ENCODE peak calls at places on chromosomes 12 and 14, in five cellular contexts. F is activated CD4-positive, alpha-beta memory T cell treated with anti-CD3 and anti-CD28 coated beads for 36 hours; H is EH; U is T-helper 2 cell; I is activated T-helper 9 cell treated with anti-CD3 and anti-CD28 coated beads, Interleukin-2, amount 50 U/mL, for 16 hours. G is an unnamed sample.

GRCh38 chr14:90276627-90277367 is 20.4 kb downstream of the PSMC1 start:
- DNase-seq in F (peak), I (no peak), H (peak), U (no peak), G (no peak)

GRCh38 chr12:89072303-89073026 is 279.8 kb downstream of the DUSP6 start:
- DNase-seq in U (no peak), H (no peak), F (no peak), I (no peak), G (no peak)

GRCh38 chr12:121893901-121894540 is 5.4 kb downstream of the PSMD9 start:
- DNase-seq in I (no peak), F (peak), U (no peak), H (peak), G (no peak)

GRCh38 chr14:74265312-74265965 is 26.2 kb downstream of the VSX2 start:
- DNase-seq in F (no peak), H (no peak), U (no peak), I (no peak), G (no peak)

GRCh38 chr12:91326043-91327027 is 143.7 kb upstream of the DCN start:
- DNase-seq in H (peak), F (peak), I (no peak), U (no peak), G (peak)

GRCh38 chr12:68118096-68118755 is 41.3 kb downstream of the IFNG start:
- DNase-seq in H (no peak), I (no peak), U (no peak), F (peak), G (no peak)

GRCh38 chr14:91876492-91876891 is 9.2 kb upstream of the TC2N start:
- DNase-seq in I (no peak), H (no peak), U (no peak), F (no peak), G (no peak)

GRCh38 chr14:20472566-20473206 is 3.5 kb downstream of the PNP start:
- DNase-seq in H (no peak), F (no peak), U (no peak), I (no peak), G (no peak)

GRCh38 chr12:131381716-131382430 is 329.0 kb upstream of the SFSWAP start:
- DNase-seq in F (no peak), H (no peak), I (no peak), U (no peak), G (peak)

GRCh38 chr14:51424569-51425251 is 184.7 kb downstream of the TMX1 start:
- DNase-seq in F (no peak), I (no peak), H (peak), U (no peak), G (no peak)

GRCh38 chr12:70359458-70360197 is 6.5 kb upstream of the KCNMB4 start:
- DNase-seq in U (no peak), H (no peak), I (no peak), F (no peak), G (no peak)

GRCh38 chr14:69685716-69686115 is 74.3 kb downstream of the SUSD6 start:
- DNase-seq in I (no peak), H (peak), F (peak), U (no peak), G (no peak)

GRCh38 chr14:60721331-60722162 is 2.6 kb downstream of the SIX4 start:
- DNase-seq in F (peak), H (peak), I (peak), U (peak), G (no peak)

GRCh38 chr12:4027412-4027811 is 154.2 kb upstream of the PARP11 start:
- DNase-seq in H (no peak), I (peak), U (peak), F (peak), G (no peak)

GRCh38 chr14:55446833-55447232 is 6.4 kb upstream of the TBPL2 start:
- DNase-seq in U (no peak), I (no peak), F (no peak), H (peak), G (no peak)

GRCh38 chr12:14834502-14834901 is 8.8 kb downstream of the ART4 start:
- DNase-seq in F (no peak), U (no peak), I (no peak), H (no peak), G (no peak)

GRCh38 chr14:99037777-99038176 is 234.2 kb downstream of the BCL11B start:
- DNase-seq in I (no peak), H (no peak), F (no peak), U (no peak), G (peak)

GRCh38 chr12:123479442-123480180 is 21.7 kb downstream of the SNRNP35 start:
- DNase-seq in I (no peak), U (no peak), H (no peak), F (no peak), G (no peak)

GRCh38 chr12:132954471-132955048 is 1.5 kb downstream of the ZNF605 start:
- DNase-seq in U (no peak), F (no peak), H (no peak), I (no peak), G (no peak)

GRCh38 chr12:7190268-7191055 is 976 bp downstream of the PEX5 start:
- DNase-seq in I (no peak), H (peak), U (no peak), F (no peak), G (peak)

GRCh38 chr14:101072945-101073597 is 169.5 kb upstream of the RTL1 start:
- DNase-seq in F (peak), H (peak), I (no peak), U (no peak), G (peak)

GRCh38 chr12:86727151-86727550 is 471.0 kb upstream of the MGAT4C start:
- DNase-seq in I (no peak), U (no peak), H (peak), F (no peak), G (no peak)

GRCh38 chr12:79652521-79652920 is 38.2 kb downstream of the PAWR start:
- DNase-seq in H (no peak), I (no peak), U (no peak), F (no peak), G (no peak)

GRCh38 chr12:111413442-111414086 is 7.8 kb downstream of the SH2B3 start:
- DNase-seq in U (no peak), I (no peak), H (peak), F (no peak), G (no peak)

GRCh38 chr12:56836800-56837663 is 73.9 kb downstream of the HSD17B6 start:
- DNase-seq in F (peak), I (no peak), H (peak), U (no peak), G (no peak)

GRCh38 chr12:27220057-27220987 is 23.8 kb upstream of the STK38L start:
- DNase-seq in U (no peak), H (peak), I (no peak), F (peak), G (no peak)

GRCh38 chr12:211142-211465 is 2.9 kb downstream of the SLC6A12 start:
- DNase-seq in F (no peak), H (no peak), I (no peak), U (no peak), G (no peak)

GRCh38 chr12:117968826-117969659 is at the start of gene KSR2:
- DNase-seq in H (peak), U (peak), F (peak), I (peak), G (no peak)

GRCh38 chr14:74563233-74563585 is 48.8 kb downstream of the LTBP2 start:
- DNase-seq in H (peak), F (no peak), I (no peak), U (no peak), G (no peak)

GRCh38 chr12:107105410-107105703 is 12.0 kb upstream of the CRY1 start:
- DNase-seq in I (no peak), H (no peak), U (no peak), F (no peak), G (no peak)

GRCh38 chr12:42273706-42274105 is 35.7 kb upstream of the YAF2 start:
- DNase-seq in I (no peak), F (no peak), U (no peak), H (no peak), G (no peak)

GRCh38 chr12:68980476-68981212 is 47.7 kb upstream of the CPM start:
- DNase-seq in H (no peak), F (no peak), U (no peak), I (no peak), G (no peak)

GRCh38 chr14:31668348-31668747 is 107.1 kb downstream of the NUBPL start:
- DNase-seq in H (no peak), F (no peak), I (no peak), U (no peak), G (no peak)

GRCh38 chr12:388547-389137 is 478 bp downstream of the KDM5A start:
- DNase-seq in I (no peak), U (peak), F (peak), H (peak), G (no peak)

GRCh38 chr14:87133073-87133815 is 859.7 kb downstream of the GALC start:
- DNase-seq in H (no peak), U (no peak), F (no peak), I (no peak), G (no peak)

GRCh38 chr12:107656302-107656701 is 29.3 kb upstream of the PWP1 start:
- DNase-seq in I (no peak), H (no peak), U (no peak), F (no peak), G (no peak)

GRCh38 chr12:89210277-89210676 is 142.0 kb downstream of the DUSP6 start:
- DNase-seq in I (no peak), F (no peak), H (no peak), U (no peak), G (no peak)